ENCODE peak calls at places on chromosomes 2 and 18, in seven cellular contexts. One of them, this sample, is unnamed.

GRCh38 chr2:235981629-235982028 is 186.6 kb downstream of the GBX2 start:
- DNase-seq in CD4-positive, alpha-beta T cell: no peak
- DNase-seq in natural killer cell treated with Interleukin-12 subunit alpha and Interleukin-12 subunit beta and Interleukin-15 and Interleukin-18, amount 100 ng/mL, for 72 hours: no peak
- DNase-seq in NCI-H1417: no peak
- DNase-seq in stimulated activated CD4-positive, alpha-beta T cell treated with anti-CD3 and anti-CD28 coated beads, Interleukin-2, amount 100 ng/mL, for 48 hours: no peak
- DNase-seq in progenitor cell of endocrine pancreas: no peak
- DNase-seq in activated naive CD8-positive, alpha-beta T cell treated with anti-CD3 and anti-CD28 coated beads, Interleukin-2, amount 10 ng/mL, durations not matched to agents 7 days and 5 days: no peak
- DNase-seq in this sample: no peak

GRCh38 chr18:7946724-7947377 is 379.7 kb downstream of the PTPRM start:
- DNase-seq in CD4-positive, alpha-beta T cell: peak
- DNase-seq in natural killer cell treated with Interleukin-12 subunit alpha and Interleukin-12 subunit beta and Interleukin-15 and Interleukin-18, amount 100 ng/mL, for 72 hours: no peak
- DNase-seq in NCI-H1417: peak
- DNase-seq in stimulated activated CD4-positive, alpha-beta T cell treated with anti-CD3 and anti-CD28 coated beads, Interleukin-2, amount 100 ng/mL, for 48 hours: no peak
- DNase-seq in progenitor cell of endocrine pancreas: no peak
- DNase-seq in activated naive CD8-positive, alpha-beta T cell treated with anti-CD3 and anti-CD28 coated beads, Interleukin-2, amount 10 ng/mL, durations not matched to agents 7 days and 5 days: no peak
- DNase-seq in this sample: no peak

GRCh38 chr2:177117755-177118154 is 94.8 kb upstream of the HNRNPA3 start:
- DNase-seq in CD4-positive, alpha-beta T cell: no peak
- DNase-seq in natural killer cell treated with Interleukin-12 subunit alpha and Interleukin-12 subunit beta and Interleukin-15 and Interleukin-18, amount 100 ng/mL, for 72 hours: no peak
- DNase-seq in NCI-H1417: no peak
- DNase-seq in stimulated activated CD4-positive, alpha-beta T cell treated with anti-CD3 and anti-CD28 coated beads, Interleukin-2, amount 100 ng/mL, for 48 hours: no peak
- DNase-seq in progenitor cell of endocrine pancreas: no peak
- DNase-seq in activated naive CD8-positive, alpha-beta T cell treated with anti-CD3 and anti-CD28 coated beads, Interleukin-2, amount 10 ng/mL, durations not matched to agents 7 days and 5 days: no peak
- DNase-seq in this sample: no peak

GRCh38 chr2:173171924-173172643 is 96.4 kb downstream of the MAP3K20 start:
- DNase-seq in CD4-positive, alpha-beta T cell: no peak
- DNase-seq in natural killer cell treated with Interleukin-12 subunit alpha and Interleukin-12 subunit beta and Interleukin-15 and Interleukin-18, amount 100 ng/mL, for 72 hours: no peak
- DNase-seq in NCI-H1417: no peak
- DNase-seq in stimulated activated CD4-positive, alpha-beta T cell treated with anti-CD3 and anti-CD28 coated beads, Interleukin-2, amount 100 ng/mL, for 48 hours: no peak
- DNase-seq in progenitor cell of endocrine pancreas: no peak
- DNase-seq in activated naive CD8-positive, alpha-beta T cell treated with anti-CD3 and anti-CD28 coated beads, Interleukin-2, amount 10 ng/mL, durations not matched to agents 7 days and 5 days: no peak
- DNase-seq in this sample: no peak

GRCh38 chr2:215657844-215658243 is 222.0 kb upstream of the FN1 start:
- DNase-seq in CD4-positive, alpha-beta T cell: no peak
- DNase-seq in natural killer cell treated with Interleukin-12 subunit alpha and Interleukin-12 subunit beta and Interleukin-15 and Interleukin-18, amount 100 ng/mL, for 72 hours: no peak
- DNase-seq in NCI-H1417: no peak
- DNase-seq in stimulated activated CD4-positive, alpha-beta T cell treated with anti-CD3 and anti-CD28 coated beads, Interleukin-2, amount 100 ng/mL, for 48 hours: no peak
- DNase-seq in progenitor cell of endocrine pancreas: no peak
- DNase-seq in activated naive CD8-positive, alpha-beta T cell treated with anti-CD3 and anti-CD28 coated beads, Interleukin-2, amount 10 ng/mL, durations not matched to agents 7 days and 5 days: no peak
- DNase-seq in this sample: no peak

GRCh38 chr2:237213325-237214040 is 127.8 kb downstream of the COPS8 start:
- DNase-seq in CD4-positive, alpha-beta T cell: no peak
- DNase-seq in natural killer cell treated with Interleukin-12 subunit alpha and Interleukin-12 subunit beta and Interleukin-15 and Interleukin-18, amount 100 ng/mL, for 72 hours: no peak
- DNase-seq in NCI-H1417: no peak
- DNase-seq in stimulated activated CD4-positive, alpha-beta T cell treated with anti-CD3 and anti-CD28 coated beads, Interleukin-2, amount 100 ng/mL, for 48 hours: no peak
- DNase-seq in progenitor cell of endocrine pancreas: no peak
- DNase-seq in activated naive CD8-positive, alpha-beta T cell treated with anti-CD3 and anti-CD28 coated beads, Interleukin-2, amount 10 ng/mL, durations not matched to agents 7 days and 5 days: no peak
- DNase-seq in this sample: peak

GRCh38 chr2:222120933-222121332 is 177.9 kb downstream of the PAX3 start:
- DNase-seq in CD4-positive, alpha-beta T cell: no peak
- DNase-seq in natural killer cell treated with Interleukin-12 subunit alpha and Interleukin-12 subunit beta and Interleukin-15 and Interleukin-18, amount 100 ng/mL, for 72 hours: no peak
- DNase-seq in NCI-H1417: no peak
- DNase-seq in stimulated activated CD4-positive, alpha-beta T cell treated with anti-CD3 and anti-CD28 coated beads, Interleukin-2, amount 100 ng/mL, for 48 hours: no peak
- DNase-seq in progenitor cell of endocrine pancreas: no peak
- DNase-seq in activated naive CD8-positive, alpha-beta T cell treated with anti-CD3 and anti-CD28 coated beads, Interleukin-2, amount 10 ng/mL, durations not matched to agents 7 days and 5 days: no peak
- DNase-seq in this sample: no peak

GRCh38 chr18:47036298-47036874 is 965 bp upstream of the ELOA2 start:
- DNase-seq in CD4-positive, alpha-beta T cell: no peak
- DNase-seq in natural killer cell treated with Interleukin-12 subunit alpha and Interleukin-12 subunit beta and Interleukin-15 and Interleukin-18, amount 100 ng/mL, for 72 hours: no peak
- DNase-seq in NCI-H1417: peak
- DNase-seq in stimulated activated CD4-positive, alpha-beta T cell treated with anti-CD3 and anti-CD28 coated beads, Interleukin-2, amount 100 ng/mL, for 48 hours: no peak
- DNase-seq in progenitor cell of endocrine pancreas: no peak
- DNase-seq in activated naive CD8-positive, alpha-beta T cell treated with anti-CD3 and anti-CD28 coated beads, Interleukin-2, amount 10 ng/mL, durations not matched to agents 7 days and 5 days: no peak
- DNase-seq in this sample: peak

GRCh38 chr2:8453904-8454302 is 228.0 kb upstream of the ID2 start:
- DNase-seq in CD4-positive, alpha-beta T cell: no peak
- DNase-seq in natural killer cell treated with Interleukin-12 subunit alpha and Interleukin-12 subunit beta and Interleukin-15 and Interleukin-18, amount 100 ng/mL, for 72 hours: no peak
- DNase-seq in NCI-H1417: no peak
- DNase-seq in stimulated activated CD4-positive, alpha-beta T cell treated with anti-CD3 and anti-CD28 coated beads, Interleukin-2, amount 100 ng/mL, for 48 hours: no peak
- DNase-seq in progenitor cell of endocrine pancreas: no peak
- DNase-seq in activated naive CD8-positive, alpha-beta T cell treated with anti-CD3 and anti-CD28 coated beads, Interleukin-2, amount 10 ng/mL, durations not matched to agents 7 days and 5 days: no peak
- DNase-seq in this sample: no peak

GRCh38 chr2:122412360-122412759 is 656.9 kb downstream of the TSN start:
- DNase-seq in CD4-positive, alpha-beta T cell: no peak
- DNase-seq in natural killer cell treated with Interleukin-12 subunit alpha and Interleukin-12 subunit beta and Interleukin-15 and Interleukin-18, amount 100 ng/mL, for 72 hours: no peak
- DNase-seq in NCI-H1417: peak
- DNase-seq in stimulated activated CD4-positive, alpha-beta T cell treated with anti-CD3 and anti-CD28 coated beads, Interleukin-2, amount 100 ng/mL, for 48 hours: no peak
- DNase-seq in progenitor cell of endocrine pancreas: no peak
- DNase-seq in activated naive CD8-positive, alpha-beta T cell treated with anti-CD3 and anti-CD28 coated beads, Interleukin-2, amount 10 ng/mL, durations not matched to agents 7 days and 5 days: no peak
- DNase-seq in this sample: no peak

GRCh38 chr2:120398961-120399888 is 53.3 kb downstream of the INHBB start:
- DNase-seq in CD4-positive, alpha-beta T cell: no peak
- DNase-seq in natural killer cell treated with Interleukin-12 subunit alpha and Interleukin-12 subunit beta and Interleukin-15 and Interleukin-18, amount 100 ng/mL, for 72 hours: no peak
- DNase-seq in NCI-H1417: no peak
- DNase-seq in stimulated activated CD4-positive, alpha-beta T cell treated with anti-CD3 and anti-CD28 coated beads, Interleukin-2, amount 100 ng/mL, for 48 hours: no peak
- DNase-seq in progenitor cell of endocrine pancreas: no peak
- DNase-seq in activated naive CD8-positive, alpha-beta T cell treated with anti-CD3 and anti-CD28 coated beads, Interleukin-2, amount 10 ng/mL, durations not matched to agents 7 days and 5 days: no peak
- DNase-seq in this sample: no peak

GRCh38 chr2:169089182-169089581 is 19.8 kb downstream of the DHRS9 start:
- DNase-seq in CD4-positive, alpha-beta T cell: no peak
- DNase-seq in natural killer cell treated with Interleukin-12 subunit alpha and Interleukin-12 subunit beta and Interleukin-15 and Interleukin-18, amount 100 ng/mL, for 72 hours: no peak
- DNase-seq in NCI-H1417: no peak
- DNase-seq in stimulated activated CD4-positive, alpha-beta T cell treated with anti-CD3 and anti-CD28 coated beads, Interleukin-2, amount 100 ng/mL, for 48 hours: no peak
- DNase-seq in progenitor cell of endocrine pancreas: no peak
- DNase-seq in activated naive CD8-positive, alpha-beta T cell treated with anti-CD3 and anti-CD28 coated beads, Interleukin-2, amount 10 ng/mL, durations not matched to agents 7 days and 5 days: no peak
- DNase-seq in this sample: no peak

GRCh38 chr2:12797815-12798214 is 81.1 kb downstream of the TRIB2 start:
- DNase-seq in CD4-positive, alpha-beta T cell: no peak
- DNase-seq in natural killer cell treated with Interleukin-12 subunit alpha and Interleukin-12 subunit beta and Interleukin-15 and Interleukin-18, amount 100 ng/mL, for 72 hours: no peak
- DNase-seq in NCI-H1417: no peak
- DNase-seq in stimulated activated CD4-positive, alpha-beta T cell treated with anti-CD3 and anti-CD28 coated beads, Interleukin-2, amount 100 ng/mL, for 48 hours: no peak
- DNase-seq in progenitor cell of endocrine pancreas: no peak
- DNase-seq in activated naive CD8-positive, alpha-beta T cell treated with anti-CD3 and anti-CD28 coated beads, Interleukin-2, amount 10 ng/mL, durations not matched to agents 7 days and 5 days: no peak
- DNase-seq in this sample: no peak

GRCh38 chr18:22711381-22711717 is 221.8 kb upstream of the RBBP8 start:
- DNase-seq in CD4-positive, alpha-beta T cell: no peak
- DNase-seq in natural killer cell treated with Interleukin-12 subunit alpha and Interleukin-12 subunit beta and Interleukin-15 and Interleukin-18, amount 100 ng/mL, for 72 hours: no peak
- DNase-seq in NCI-H1417: no peak
- DNase-seq in stimulated activated CD4-positive, alpha-beta T cell treated with anti-CD3 and anti-CD28 coated beads, Interleukin-2, amount 100 ng/mL, for 48 hours: no peak
- DNase-seq in progenitor cell of endocrine pancreas: no peak
- DNase-seq in activated naive CD8-positive, alpha-beta T cell treated with anti-CD3 and anti-CD28 coated beads, Interleukin-2, amount 10 ng/mL, durations not matched to agents 7 days and 5 days: no peak
- DNase-seq in this sample: no peak